ENCODE peak calls at places on chromosomes 2 and 18, in nine cellular contexts. D is astrocyte of the spinal cord, N is BJ, U is PC-3, L is upper lobe of left lung, W is ovary, J is K562, Y is left ventricle myocardium inferior, R is bronchial epithelial cell. Z is an unnamed sample.
A peak's percentile ranks its signal among the peaks of the same experiment; 100 is the strongest.

GRCh38 chr18:24268784-24269550 is 128.7 kb downstream of the OSBPL1A start:
- DNase-seq in D (no peak), N (no peak), U (peak; percentile 27), L (no peak), W (no peak), J (no peak), Y (no peak), R (peak; percentile 38), Z (no peak)

GRCh38 chr2:233399306-233400225 is 45.3 kb downstream of the DGKD start:
- DNase-seq in D (no peak), N (no peak), U (no peak), L (no peak), W (no peak), J (no peak), Y (no peak), R (no peak), Z (no peak)

GRCh38 chr2:58925676-58926081 is 684.6 kb upstream of the FANCL start:
- DNase-seq in D (peak; percentile 87), N (peak; percentile 66), U (no peak), L (no peak), W (no peak), J (peak; percentile 4), Y (peak; percentile 17), R (no peak), Z (no peak)

GRCh38 chr18:23967321-23968089 is 47.0 kb upstream of the TTC39C start:
- DNase-seq in D (no peak), N (no peak), U (no peak), L (peak; percentile 29), W (no peak), J (no peak), Y (no peak), R (no peak), Z (no peak)

GRCh38 chr2:111178730-111179405 is 58.2 kb downstream of the BCL2L11 start:
- DNase-seq in D (peak; percentile 62), N (no peak), U (peak; percentile 33), L (no peak), W (no peak), J (peak; percentile 17), Y (no peak), R (no peak), Z (no peak)

GRCh38 chr2:65666156-65666725 is 233.8 kb upstream of the SPRED2 start:
- DNase-seq in D (peak; percentile 70), N (peak; percentile 18), U (peak; percentile 49), L (no peak), W (no peak), J (peak; percentile 13), Y (no peak), R (peak; percentile 35), Z (no peak)

GRCh38 chr18:77100751-77101355 is 31.7 kb downstream of the MBP start:
- DNase-seq in D (no peak), N (no peak), U (peak; percentile 44), L (peak; percentile 18), W (no peak), J (no peak), Y (no peak), R (peak; percentile 73), Z (no peak)

GRCh38 chr2:214201892-214202291 is 209.0 kb upstream of the VWC2L start:
- DNase-seq in D (no peak), N (no peak), U (no peak), L (no peak), W (no peak), J (no peak), Y (no peak), R (no peak), Z (no peak)

GRCh38 chr2:125405816-125406215 is 1250.1 kb upstream of the GYPC start:
- DNase-seq in D (peak; percentile 92), N (peak; percentile 77), U (peak; percentile 81), L (no peak), W (no peak), J (no peak), Y (no peak), R (peak; percentile 92), Z (peak; percentile 94)

GRCh38 chr18:27778925-27779324 is 398.0 kb downstream of the CDH2 start:
- DNase-seq in D (no peak), N (no peak), U (no peak), L (no peak), W (no peak), J (no peak), Y (no peak), R (no peak), Z (no peak)

GRCh38 chr18:27780061-27780740 is 396.7 kb downstream of the CDH2 start:
- DNase-seq in D (peak; percentile 38), N (no peak), U (no peak), L (no peak), W (no peak), J (no peak), Y (no peak), R (peak; percentile 25), Z (no peak)

DNA sequence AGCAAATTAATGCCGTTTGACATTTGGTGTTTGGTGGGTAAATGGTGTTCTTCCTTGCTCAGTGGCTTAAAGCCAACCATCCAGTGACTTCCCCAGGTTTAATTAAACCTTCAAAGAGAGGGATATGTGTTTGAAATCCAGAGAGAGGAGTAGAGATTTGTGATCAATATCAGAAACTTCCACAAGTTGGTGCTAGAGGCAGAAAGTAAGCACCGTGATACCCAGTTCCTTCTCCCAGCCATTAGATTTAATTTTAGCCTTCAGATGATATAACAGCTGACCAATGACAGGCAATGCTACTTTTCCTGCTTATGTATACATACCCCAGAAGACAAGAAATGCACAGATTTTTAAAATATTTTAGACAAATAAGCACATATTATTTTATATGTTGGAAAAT is 398.5 kb downstream of the CDH2 start:
- DNase-seq in D (peak; percentile 52), N (no peak), U (peak; percentile 52), L (no peak), W (no peak), J (no peak), Y (no peak), R (peak; percentile 40), Z (no peak)
- H3K4me3 ChIP-seq in D (no peak overlapping the region), N (no peak overlapping the region), U (no peak overlapping the region), L (no peak overlapping the region), W (no peak overlapping the region), J (no peak overlapping the region), Y (no peak overlapping the region), R (no peak overlapping the region), Z (no peak overlapping the region)

DNA sequence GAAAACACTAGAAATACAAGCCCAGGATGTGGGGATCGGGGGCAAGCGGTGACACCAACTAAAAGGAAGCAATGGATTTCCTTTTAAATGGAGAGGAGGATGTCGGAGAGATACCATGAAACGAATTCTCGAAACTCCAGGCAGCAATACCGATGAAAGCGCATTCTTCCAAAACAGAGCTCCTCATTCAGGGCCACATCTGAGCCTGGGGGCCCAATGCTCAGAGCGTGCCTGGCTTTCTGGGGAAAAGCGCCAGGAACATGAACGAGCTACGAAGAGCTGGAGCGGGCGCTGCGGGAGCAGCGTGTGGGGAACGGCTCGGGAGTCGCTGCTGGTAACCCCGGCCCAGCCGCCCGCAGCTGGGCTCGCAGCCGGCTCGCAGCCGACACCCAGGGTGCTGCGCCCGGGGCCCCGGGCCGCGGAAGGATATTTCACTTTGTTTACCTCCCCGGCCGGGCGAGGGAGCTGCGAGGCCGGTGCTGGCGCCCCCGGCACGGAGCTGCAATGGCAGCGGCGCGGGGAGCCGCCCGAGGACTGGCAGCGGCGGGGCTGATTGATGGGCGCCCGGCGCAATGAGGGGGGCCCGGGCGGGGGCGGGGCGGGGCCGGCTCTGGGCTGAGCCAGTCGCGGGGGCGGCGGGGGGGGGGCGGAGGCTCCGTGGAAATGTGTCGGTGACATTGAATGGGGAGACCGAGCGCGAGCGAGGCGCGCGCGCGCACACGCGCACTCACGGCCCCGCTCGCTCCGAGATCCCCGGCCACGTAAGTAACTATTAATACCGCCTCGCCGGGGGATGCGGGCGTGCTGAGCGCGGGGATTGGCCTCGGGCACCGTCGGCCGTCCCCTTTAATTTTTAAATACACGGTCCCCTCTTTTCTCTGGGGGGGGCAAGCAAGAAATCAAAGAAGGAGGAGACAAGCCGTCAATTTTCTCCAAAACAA is at the start of gene TRIB2:
- DNase-seq in D (peak; percentile 94), N (no peak), U (peak; percentile 82), L (peak; percentile 88), W (peak; percentile 89), J (peak; percentile 88), Y (peak; percentile 94), R (peak; percentile 37), Z (peak; percentile 65)
- TF ChIP-seq CTCF in D (no peak), N (no peak), U (peak; percentile 34), L (no peak), W (no peak), J (peak; percentile 19), Y (peak; percentile 12), R (peak; percentile 15), Z (peak; percentile 14)

GRCh38 chr2:211329882-211330281 is 773.5 kb downstream of the CPS1 start:
- DNase-seq in D (no peak), N (no peak), U (no peak), L (no peak), W (no peak), J (no peak), Y (no peak), R (no peak), Z (no peak)

GRCh38 chr2:211333377-211333776 is 777.0 kb downstream of the CPS1 start:
- DNase-seq in D (no peak), N (no peak), U (no peak), L (no peak), W (no peak), J (no peak), Y (no peak), R (no peak), Z (no peak)

GRCh38 chr2:211331736-211332135 is 775.3 kb downstream of the CPS1 start:
- DNase-seq in D (no peak), N (no peak), U (no peak), L (no peak), W (no peak), J (no peak), Y (no peak), R (no peak), Z (no peak)

GRCh38 chr2:211328126-211328525 is 771.7 kb downstream of the CPS1 start:
- DNase-seq in D (no peak), N (no peak), U (no peak), L (no peak), W (no peak), J (no peak), Y (no peak), R (peak; percentile 74), Z (no peak)

DNA sequence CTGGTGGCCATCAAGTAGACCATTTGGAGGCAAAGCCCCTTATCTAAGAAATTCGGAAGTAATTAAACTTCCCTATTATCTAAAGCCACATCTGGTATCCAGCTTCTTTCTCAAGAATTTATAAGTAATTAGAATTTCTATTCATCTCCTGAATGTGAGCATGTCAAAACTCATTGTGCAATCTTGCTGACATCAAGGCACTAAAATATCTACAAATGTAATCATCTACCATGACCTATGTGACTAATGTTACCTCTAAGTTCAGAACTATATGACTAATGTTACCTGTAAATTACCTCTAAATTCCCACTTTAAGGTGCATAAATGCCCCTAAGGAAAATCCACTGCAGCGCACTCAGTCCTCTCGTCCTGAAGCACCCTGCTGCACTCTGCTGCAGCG is 773.0 kb downstream of the CPS1 start:
- DNase-seq in D (no peak), N (no peak), U (peak; percentile 49), L (no peak), W (no peak), J (no peak), Y (no peak), R (peak; percentile 98), Z (no peak)
- H3K4me3 ChIP-seq in D (no peak overlapping the region), N (no peak overlapping the region), U (no peak overlapping the region), L (no peak overlapping the region), W (no peak overlapping the region), J (no peak overlapping the region), Y (no peak overlapping the region), R (no peak overlapping the region), Z (no peak overlapping the region)

DNA sequence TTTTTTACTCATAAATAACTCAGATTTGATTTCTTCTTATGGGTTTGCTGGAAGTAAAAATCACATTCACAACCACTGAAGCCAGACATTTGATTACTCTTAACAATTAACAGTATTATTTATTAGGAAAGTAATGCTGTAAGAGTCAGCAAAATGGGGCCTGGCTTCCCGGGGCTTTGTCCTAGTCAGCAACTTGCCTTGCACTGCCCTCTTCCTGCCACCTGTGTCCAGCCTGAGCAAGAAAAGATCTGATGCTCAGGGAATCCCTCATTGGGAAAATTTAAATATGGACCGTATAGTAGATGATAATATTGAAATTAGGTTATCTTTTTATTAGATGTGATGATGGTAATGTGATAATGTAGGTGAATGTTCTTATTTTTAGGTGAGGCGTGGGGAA is 30.8 kb upstream of the ACYP2 start:
- DNase-seq in D (peak; percentile 28), N (no peak), U (peak; percentile 55), L (no peak), W (no peak), J (no peak), Y (no peak), R (peak; percentile 42), Z (no peak)
- TF ChIP-seq CTCF in D (peak; percentile 50), N (peak; percentile 45), U (peak; percentile 73), L (no peak), W (no peak), J (no peak), Y (peak; percentile 54), R (peak; percentile 41), Z (no peak)